ENCODE peak calls at places on chromosomes 13 and 19, in six cellular contexts. O is neural progenitor cell, I is SK-N-SH, S is hepatocyte, V is PC-3, K is GM23248. T is an unnamed sample. For H3K4me1 and H3K9me3, the result is how much of the 10 kb centered on the place peaks cover.

GRCh38 chr19:42198676-42199439 is 18.6 kb downstream of the DEDD2 start:
- DNase-seq in I (no peak), V (no peak), K (no peak), O (no peak), S (no peak), T (peak)

GRCh38 chr13:68439821-68440220 is 1209.7 kb upstream of the PCDH9 start:
- DNase-seq in V (peak), I (no peak), K (peak), O (no peak), S (no peak), T (no peak)

GRCh38 chr13:52112606-52113005 is 16.3 kb downstream of the NEK5 start:
- DNase-seq in V (no peak), S (no peak), I (no peak), O (no peak), K (no peak), T (no peak)

GRCh38 chr13:95833713-95834112 is 156.8 kb downstream of the DNAJC3 start:
- DNase-seq in K (peak), V (peak), O (no peak), S (no peak), I (no peak), T (no peak)

GRCh38 chr13:80030491-80030890 is 310.4 kb downstream of the SPRY2 start:
- DNase-seq in S (no peak), O (peak), I (no peak), V (peak), K (peak), T (no peak)

GRCh38 chr19:13079542-13079986 is 23.1 kb downstream of the LYL1 start:
- DNase-seq in O (no peak), I (peak), S (peak), K (peak), V (no peak), T (no peak)

GRCh38 chr13:20137875-20138274 is 23.0 kb downstream of the GJA3 start:
- DNase-seq in K (no peak), I (no peak), O (no peak), S (no peak), V (no peak), T (no peak)

GRCh38 chr13:98240131-98240530 is 63.1 kb upstream of the RNF113B start:
- DNase-seq in I (no peak), K (no peak), V (no peak), O (no peak), S (no peak), T (no peak)

GRCh38 chr19:12670159-12670928 is 3.7 kb downstream of the WDR83 start:
- DNase-seq in O (no peak), I (no peak), V (no peak), S (no peak), K (no peak), T (no peak)

DNA sequence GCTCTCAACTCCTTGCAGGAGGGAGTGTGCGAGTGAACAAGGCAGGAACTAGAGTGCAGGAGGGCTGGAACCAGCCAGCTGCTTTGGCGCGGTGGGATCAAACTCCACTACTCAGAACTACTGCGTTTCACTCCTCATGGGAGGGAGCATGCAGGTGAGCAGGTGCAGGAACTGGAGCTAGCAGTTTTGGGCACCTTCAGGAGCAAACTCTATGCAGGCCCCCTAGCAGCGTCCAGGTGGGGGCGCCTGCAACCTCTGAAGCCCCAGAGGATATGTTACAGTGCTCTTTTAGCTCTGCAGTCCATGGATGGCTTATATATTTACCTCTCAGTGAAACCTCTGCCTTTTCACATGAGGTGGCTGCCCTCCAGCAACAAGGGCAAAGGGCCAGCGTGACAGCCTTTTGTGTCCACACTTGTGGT is 1303.4 kb downstream of the PCDH9 start:
- DNase-seq in V (peak), K (no peak), S (peak), I (no peak), O (peak), T (peak)
- H3K4me1 ChIP-seq in V (under half), K (under half), S (under half), I (under half), O (under half), T (under half)

GRCh38 chr19:1133471-1133929 is 29.7 kb downstream of the GPX4 start:
- DNase-seq in K (no peak), V (no peak), I (peak), O (no peak), S (no peak), T (peak)
- TF ChIP-seq EZH2phosphoT487 in K (no peak), V (no peak), I (no peak), O (no peak), S (no peak), T (no peak)

GRCh38 chr13:90641884-90642283 is 705.6 kb upstream of the MIR17HG start:
- DNase-seq in K (no peak), O (no peak), V (no peak), S (no peak), I (no peak), T (no peak)
- H3K9me3 ChIP-seq in K (under half), O (under half), V (under half), S (under half), I (under half), T (under half)

DNA sequence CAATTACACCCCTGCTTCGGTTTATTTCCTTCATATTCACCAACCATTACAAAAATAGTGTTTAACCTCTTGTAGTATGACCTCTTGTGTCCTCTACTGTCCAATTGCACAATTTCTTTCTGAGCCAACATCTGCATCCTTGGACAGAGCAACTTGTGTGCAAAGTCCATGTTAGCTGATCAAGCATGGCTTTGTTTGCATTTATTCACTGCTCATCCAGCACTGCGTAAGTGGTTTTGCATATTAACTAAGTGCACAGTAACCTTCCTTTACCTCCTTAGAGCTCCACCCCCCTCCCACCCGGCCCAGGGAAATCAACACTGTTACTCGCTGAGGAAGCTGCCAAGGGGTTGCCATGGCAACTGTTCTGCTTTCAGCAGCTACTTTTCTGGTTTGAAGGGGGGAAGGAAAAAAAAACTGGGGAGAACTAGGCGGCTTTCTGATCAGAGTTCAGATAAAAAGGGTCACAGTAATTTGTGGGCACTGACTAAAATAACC is 153.5 kb upstream of the KLF12 start:
- DNase-seq in S (peak), K (peak), O (peak), I (peak), V (peak), T (peak)
- H3K4me1 ChIP-seq in S (under half), K (under half), O (under half), I (under half), V (under half), T (half or more)

GRCh38 chr19:45711851-45712698 is 18.6 kb downstream of the FBXO46 start:
- DNase-seq in V (no peak), S (no peak), I (no peak), K (no peak), O (no peak), T (no peak)
- TF ChIP-seq EZH2phosphoT487 in V (no peak), S (no peak), I (no peak), K (no peak), O (no peak), T (no peak)

GRCh38 chr19:8397291-8397690 is 7.1 kb downstream of the RAB11B start:
- DNase-seq in S (no peak), O (no peak), I (peak), K (no peak), V (no peak), T (no peak)

GRCh38 chr19:8397746-8398721 is 7.9 kb downstream of the RAB11B start:
- DNase-seq in S (no peak), O (no peak), K (no peak), V (no peak), I (peak), T (no peak)

GRCh38 chr19:8395621-8396082 is 5.5 kb downstream of the RAB11B start:
- DNase-seq in S (no peak), V (no peak), K (no peak), O (no peak), I (no peak), T (no peak)

GRCh38 chr19:8396185-8396562 is 6.0 kb downstream of the RAB11B start:
- DNase-seq in S (no peak), O (no peak), I (peak), V (no peak), K (no peak), T (no peak)

DNA sequence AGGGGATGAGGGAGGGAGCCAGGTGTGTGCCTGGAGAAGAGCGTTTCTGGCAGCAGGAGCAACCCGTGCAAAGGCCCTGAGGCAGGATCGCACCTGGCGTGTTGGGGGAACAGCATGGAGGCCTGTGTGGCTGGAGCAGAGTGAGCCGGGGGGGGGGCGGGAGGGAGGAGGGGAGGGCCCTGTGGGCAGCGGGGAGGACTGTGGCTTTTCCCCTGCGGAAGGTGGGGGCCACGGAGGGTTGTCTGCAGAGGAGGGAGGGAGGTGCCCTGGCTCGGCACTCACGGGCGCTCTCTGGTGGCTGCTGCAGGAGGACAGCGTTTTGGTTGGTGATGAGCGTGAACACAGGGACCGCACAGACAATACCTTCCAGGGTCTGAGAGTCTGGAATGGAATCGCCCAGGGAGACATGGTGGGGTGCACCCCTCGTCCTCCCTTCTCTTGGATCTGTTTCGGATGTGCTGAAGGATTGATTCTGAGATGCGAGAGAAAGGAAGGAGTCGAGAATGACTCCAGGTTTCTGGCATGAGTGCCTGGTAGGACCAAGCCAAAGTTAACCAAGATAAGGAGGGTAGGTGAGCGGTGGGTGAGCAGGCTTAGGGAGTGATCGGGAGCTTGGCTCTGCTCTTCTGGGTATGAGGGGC is 6.5 kb downstream of the RAB11B start:
- DNase-seq in O (peak), I (peak), S (peak), K (peak), V (peak), T (peak)
- H3K9me3 ChIP-seq in O (under half), I (under half), S (under half), K (under half), V (under half), T (under half)

GRCh38 chr13:114067381-114067885 is 65.0 kb downstream of the RASA3 start:
- DNase-seq in I (no peak), O (no peak), K (peak), S (no peak), V (peak), T (peak)

GRCh38 chr13:114070098-114070799 is 62.2 kb downstream of the RASA3 start:
- DNase-seq in K (no peak), I (no peak), S (no peak), V (no peak), O (no peak), T (no peak)

GRCh38 chr13:114067886-114068722 is 64.3 kb downstream of the RASA3 start:
- DNase-seq in K (no peak), I (no peak), O (no peak), V (no peak), S (no peak), T (no peak)

GRCh38 chr13:114069376-114070097 is 62.9 kb downstream of the RASA3 start:
- DNase-seq in O (no peak), I (no peak), V (no peak), S (no peak), K (no peak), T (no peak)

GRCh38 chr13:114068723-114069322 is 63.6 kb downstream of the RASA3 start:
- DNase-seq in V (no peak), I (no peak), O (no peak), K (peak), S (no peak), T (no peak)
- H3K4me1 ChIP-seq in V (under half), I (under half), O (under half), K (under half), S (under half), T (under half)

GRCh38 chr19:4088975-4089374 is 22.3 kb upstream of the ZBTB7A start:
- DNase-seq in K (no peak), V (no peak), S (no peak), I (no peak), O (no peak), T (no peak)
- TF ChIP-seq EZH2phosphoT487 in K (no peak), V (no peak), S (no peak), I (no peak), O (no peak), T (no peak)